ENCODE peak calls at places on chromosomes 13 and 19, in six cellular contexts. P, V, S, J, W and H are unnamed samples.
A peak's percentile ranks its signal among the peaks of the same experiment; 100 is the strongest.

GRCh38 chr19:1259873-1260748 is 9.0 kb upstream of the CIRBP start:
- DNase-seq in P (no peak), V (no peak), S (no peak), J (no peak), W (no peak), H (peak; percentile 67)

GRCh38 chr13:20000062-20000552 is 41.6 kb downstream of the ZMYM2 start:
- DNase-seq in P (no peak), V (no peak), S (no peak), J (no peak), W (no peak), H (no peak)

GRCh38 chr13:112058519-112058873 is 8.5 kb upstream of the SOX1 start:
- DNase-seq in P (no peak), V (no peak), S (no peak), J (no peak), W (no peak), H (no peak)

GRCh38 chr19:15249912-15250634 is 17.8 kb upstream of the EPHX3 start:
- DNase-seq in P (peak; percentile 67), V (no peak), S (no peak), J (no peak), W (peak; percentile 93), H (no peak)

GRCh38 chr13:23865065-23865464 is 24.1 kb downstream of the MIPEP start:
- DNase-seq in P (no peak), V (no peak), S (no peak), J (no peak), W (no peak), H (no peak)

GRCh38 chr13:68745517-68745916 is 1362.1 kb upstream of the ATXN8OS start:
- DNase-seq in P (no peak), V (no peak), S (no peak), J (no peak), W (no peak), H (no peak)

GRCh38 chr13:22076658-22077057 is 405.8 kb downstream of the FGF9 start:
- DNase-seq in P (no peak), V (no peak), S (no peak), J (no peak), W (no peak), H (no peak)

GRCh38 chr13:73299787-73300186 is 241.0 kb downstream of the KLF5 start:
- DNase-seq in P (no peak), V (no peak), S (no peak), J (no peak), W (no peak), H (no peak)

GRCh38 chr19:43700368-43701015 is 15.4 kb upstream of the IRGC start:
- DNase-seq in P (peak; percentile 58), V (no peak), S (no peak), J (no peak), W (peak; percentile 70), H (peak; percentile 44)

GRCh38 chr19:15324791-15325519 is 7.4 kb downstream of the BRD4 start:
- DNase-seq in P (no peak), V (no peak), S (no peak), J (peak; percentile 10), W (no peak), H (peak; percentile 78)

GRCh38 chr19:28150129-28150528 is 1062.8 kb downstream of the UQCRFS1 start:
- DNase-seq in P (no peak), V (no peak), S (no peak), J (no peak), W (no peak), H (peak; percentile 67)

GRCh38 chr13:95480131-95480545 is 72.4 kb upstream of the CLDN10 start:
- DNase-seq in P (no peak), V (no peak), S (no peak), J (no peak), W (no peak), H (no peak)

GRCh38 chr13:47281981-47282380 is 385.1 kb upstream of the HTR2A start:
- DNase-seq in P (no peak), V (no peak), S (no peak), J (no peak), W (no peak), H (no peak)

GRCh38 chr19:29119582-29119981 is 93.4 kb downstream of the UQCRFS1 start:
- DNase-seq in P (no peak), V (no peak), S (no peak), J (peak; percentile 64), W (peak; percentile 64), H (peak; percentile 49)

GRCh38 chr19:3575949-3576673 is 3.4 kb downstream of the HMG20B start:
- DNase-seq in P (no peak), V (no peak), S (no peak), J (no peak), W (no peak), H (no peak)

GRCh38 chr19:35788205-35788960 is 13.0 kb downstream of the ARHGAP33 start:
- DNase-seq in P (no peak), V (no peak), S (no peak), J (no peak), W (no peak), H (no peak)

GRCh38 chr19:46787331-46788100 is 878 bp downstream of the SLC1A5 start:
- DNase-seq in P (peak; percentile 76), V (no peak), S (no peak), J (peak; percentile 64), W (peak; percentile 63), H (peak; percentile 84)

GRCh38 chr19:13839193-13839937 is 37.6 kb upstream of the NANOS3 start:
- DNase-seq in P (peak; percentile 91), V (peak; percentile 85), S (no peak), J (no peak), W (peak; percentile 59), H (no peak)

GRCh38 chr19:33403221-33403972 is 29.9 kb downstream of the CEBPG start:
- DNase-seq in P (no peak), V (no peak), S (no peak), J (no peak), W (no peak), H (no peak)

GRCh38 chr13:48334534-48335127 is 31.1 kb downstream of the RB1 start:
- DNase-seq in P (no peak), V (no peak), S (no peak), J (no peak), W (peak; percentile 18), H (peak; percentile 42)

GRCh38 chr13:33191425-33192221 is 93.9 kb downstream of the STARD13 start:
- DNase-seq in P (no peak), V (no peak), S (no peak), J (no peak), W (no peak), H (no peak)

GRCh38 chr19:4575978-4576933 is 16.8 kb upstream of the SEMA6B start:
- DNase-seq in P (peak; percentile 61), V (peak; percentile 17), S (no peak), J (peak; percentile 71), W (peak; percentile 71), H (peak; percentile 81)

GRCh38 chr13:95710313-95710712 is 33.4 kb downstream of the DNAJC3 start:
- DNase-seq in P (no peak), V (no peak), S (no peak), J (no peak), W (no peak), H (no peak)

GRCh38 chr19:19459099-19459498 is 53.6 kb downstream of the GATAD2A start:
- DNase-seq in P (no peak), V (no peak), S (no peak), J (no peak), W (no peak), H (no peak)

GRCh38 chr19:55486043-55486970 is 1.3 kb downstream of the NAT14 start:
- DNase-seq in P (peak; percentile 47), V (no peak), S (no peak), J (no peak), W (peak; percentile 57), H (no peak)